ENCODE peak calls at places on chromosomes 6 and 20, in ten cellular contexts. O, S, G, C, L, B, N, Q, T and E are unnamed samples.

GRCh38 chr6:101779051-101779844 is 385.7 kb downstream of the GRIK2 start:
- DNase-seq in O (no peak), S (no peak), G (no peak), C (no peak), L (peak; percentile 72), B (no peak), N (no peak), Q (no peak), T (no peak), E (no peak)

GRCh38 chr6:170177383-170178265 is 113.3 kb downstream of the DLL1 start:
- DNase-seq in O (no peak), S (no peak), G (no peak), C (no peak), L (no peak), B (peak; percentile 43), N (no peak), Q (no peak), T (peak; percentile 14), E (peak; percentile 76)

GRCh38 chr6:90274481-90275030 is 22.1 kb downstream of the BACH2 start:
- DNase-seq in O (no peak), S (no peak), G (peak; percentile 95), C (no peak), L (no peak), B (peak; percentile 98), N (no peak), Q (no peak), T (peak; percentile 16), E (peak; percentile 92)

GRCh38 chr20:53984354-53984753 is 86.0 kb downstream of the BCAS1 start:
- DNase-seq in O (no peak), S (no peak), G (no peak), C (no peak), L (no peak), B (no peak), N (no peak), Q (no peak), T (no peak), E (no peak)

GRCh38 chr20:20549699-20550098 is 162.7 kb downstream of the RALGAPA2 start:
- DNase-seq in O (no peak), S (no peak), G (no peak), C (no peak), L (peak; percentile 71), B (no peak), N (no peak), Q (no peak), T (no peak), E (no peak)

GRCh38 chr20:10594286-10594868 is 79.4 kb downstream of the JAG1 start:
- DNase-seq in O (no peak), S (no peak), G (no peak), C (no peak), L (no peak), B (no peak), N (no peak), Q (no peak), T (no peak), E (no peak)

GRCh38 chr6:156189195-156189594 is 588.0 kb upstream of the ARID1B start:
- DNase-seq in O (no peak), S (no peak), G (no peak), C (no peak), L (no peak), B (no peak), N (no peak), Q (no peak), T (no peak), E (no peak)

GRCh38 chr20:55685425-55685824 is 319.9 kb downstream of the CBLN4 start:
- DNase-seq in O (no peak), S (no peak), G (no peak), C (no peak), L (no peak), B (no peak), N (no peak), Q (no peak), T (no peak), E (no peak)

GRCh38 chr6:91566467-91566866 is 979.6 kb upstream of the MAP3K7 start:
- DNase-seq in O (no peak), S (no peak), G (no peak), C (no peak), L (peak; percentile 13), B (no peak), N (no peak), Q (no peak), T (no peak), E (no peak)

GRCh38 chr6:41426888-41427641 is 91.7 kb downstream of the NCR2 start:
- DNase-seq in O (no peak), S (no peak), G (no peak), C (no peak), L (no peak), B (no peak), N (no peak), Q (no peak), T (no peak), E (peak; percentile 85)

GRCh38 chr20:63335711-63336110 is 25.4 kb downstream of the CHRNA4 start:
- DNase-seq in O (no peak), S (no peak), G (no peak), C (no peak), L (no peak), B (no peak), N (no peak), Q (no peak), T (no peak), E (peak; percentile 49)

GRCh38 chr20:32463642-32464400 is 105.7 kb downstream of the ASXL1 start:
- DNase-seq in O (peak; percentile 86), S (peak; percentile 86), G (no peak), C (no peak), L (no peak), B (no peak), N (no peak), Q (no peak), T (peak; percentile 62), E (peak; percentile 69)